ENCODE peak calls at places on chromosomes 7 and 10, in four cellular contexts. O is psoas muscle; Y is CD8-positive, alpha-beta T cell; U is iPS DF 6.9. X is an unnamed sample.

GRCh38 chr10:60042959-60043358 is 136.6 kb upstream of the CCDC6 start:
- DNase-seq in Y (no peak), U (no peak), O (no peak), X (no peak)

GRCh38 chr10:110844617-110844881 is 27.2 kb upstream of the PDCD4 start:
- DNase-seq in Y (no peak), O (no peak), U (no peak), X (no peak)

GRCh38 chr7:45181286-45181960 is 23.8 kb downstream of the RAMP3 start:
- DNase-seq in Y (no peak), U (no peak), O (peak; percentile 15), X (peak; percentile 15)

GRCh38 chr10:35912615-35913170 is 270.6 kb upstream of the FZD8 start:
- DNase-seq in Y (no peak), O (no peak), U (no peak), X (no peak)

GRCh38 chr7:105647591-105647990 is 66.3 kb upstream of the EFCAB10 start:
- DNase-seq in O (no peak), Y (no peak), U (no peak), X (no peak)

GRCh38 chr7:41870017-41870416 is 167.1 kb upstream of the INHBA start:
- DNase-seq in Y (no peak), U (no peak), O (no peak), X (no peak)

GRCh38 chr10:30639946-30640786 is 10.6 kb upstream of the LYZL2 start:
- DNase-seq in U (peak; percentile 37), O (no peak), Y (peak; percentile 10), X (no peak)

GRCh38 chr10:102611514-102612095 is 32.7 kb upstream of the TRIM8 start:
- DNase-seq in O (no peak), Y (no peak), U (no peak), X (no peak)

GRCh38 chr7:142890838-142891485 is 5.4 kb upstream of the TRPV6 start:
- DNase-seq in O (no peak), Y (no peak), U (no peak), X (no peak)

GRCh38 chr10:79018591-79019011 is 50.2 kb upstream of the ZMIZ1 start:
- DNase-seq in U (no peak), O (peak; percentile 72), Y (no peak), X (peak; percentile 40)

GRCh38 chr10:35487336-35488034 is 117.7 kb upstream of the GJD4 start:
- DNase-seq in U (no peak), Y (no peak), O (no peak), X (no peak)

GRCh38 chr10:129629911-129630310 is 162.9 kb downstream of the MGMT start:
- DNase-seq in O (no peak), U (no peak), Y (no peak), X (no peak)

GRCh38 chr10:22978287-22978686 is 50.4 kb downstream of the ARMC3 start:
- DNase-seq in O (no peak), Y (no peak), U (no peak), X (no peak)

GRCh38 chr7:3200504-3200903 is 100.5 kb upstream of the SDK1 start:
- DNase-seq in O (no peak), U (peak; percentile 33), Y (peak; percentile 7), X (no peak)

GRCh38 chr7:43700059-43700501 is 29.2 kb downstream of the COA1 start:
- DNase-seq in U (no peak), Y (no peak), O (no peak), X (no peak)

DNA sequence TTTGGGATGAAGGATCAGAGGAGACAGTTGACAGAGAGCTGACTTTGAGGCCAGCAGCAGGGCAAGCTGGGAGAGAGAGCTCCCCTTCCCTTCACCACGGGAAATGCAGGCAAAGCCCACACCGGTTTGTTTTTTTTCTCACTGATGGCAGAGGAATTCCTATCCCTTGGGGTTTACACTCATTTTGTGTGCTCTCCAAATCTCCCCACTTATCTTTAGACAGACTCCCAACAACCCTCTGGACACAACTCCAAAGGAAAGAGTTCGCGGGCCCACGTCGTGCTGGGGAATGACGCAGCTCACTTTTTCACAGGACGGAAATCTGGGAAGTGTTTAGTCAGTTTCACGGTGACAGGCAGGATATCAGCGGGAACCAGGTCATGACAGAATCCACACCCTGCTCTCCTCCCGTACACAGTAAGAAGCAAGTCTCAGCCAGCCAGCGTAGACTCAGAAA is 68.3 kb upstream of the FAM171A1 start:
- DNase-seq in O (no peak), Y (no peak), U (peak; percentile 13), X (no peak)
- H3K4me3 ChIP-seq in O (peak overlapping the region; percentile 49), Y (no peak overlapping the region), U (no peak overlapping the region), X (peak overlapping the region; percentile 27)

GRCh38 chr10:48656241-48656921 is 28.3 kb upstream of the WDFY4 start:
- DNase-seq in Y (peak; percentile 81), O (peak; percentile 95), U (peak; percentile 58), X (peak; percentile 96)
- H3K27ac ChIP-seq in Y (no peak overlapping the region), O (no peak overlapping the region), U (no peak overlapping the region), X (no peak overlapping the region)

GRCh38 chr7:129779602-129780256 is 168.2 kb downstream of the NRF1 start:
- DNase-seq in O (no peak), Y (no peak), U (no peak), X (peak; percentile 85)
- H3K4me3 ChIP-seq in O (peak overlapping the region; percentile 70), Y (peak overlapping the region; percentile 60), U (peak overlapping the region; percentile 89), X (peak overlapping the region; percentile 58)

GRCh38 chr10:89216056-89216455 is 8.9 kb upstream of the CH25H start:
- DNase-seq in O (no peak), U (no peak), Y (no peak), X (no peak)
- H3K27ac ChIP-seq in O (no peak overlapping the region), U (no peak overlapping the region), Y (no peak overlapping the region), X (no peak overlapping the region)

GRCh38 chr10:47296111-47296894 is 3.7 kb upstream of the GDF10 start:
- DNase-seq in Y (no peak), U (no peak), O (no peak), X (no peak)
- H3K4me3 ChIP-seq in Y (no peak overlapping the region), U (no peak overlapping the region), O (no peak overlapping the region), X (no peak overlapping the region)

GRCh38 chr7:17787257-17787656 is 153.0 kb downstream of the SNX13 start:
- DNase-seq in O (no peak), U (no peak), Y (no peak), X (no peak)

GRCh38 chr7:17781491-17782215 is 158.6 kb downstream of the SNX13 start:
- DNase-seq in O (no peak), U (no peak), Y (no peak), X (no peak)

GRCh38 chr7:17786314-17786852 is 153.9 kb downstream of the SNX13 start:
- DNase-seq in O (no peak), Y (no peak), U (no peak), X (no peak)

GRCh38 chr7:17779381-17779780 is 160.9 kb downstream of the SNX13 start:
- DNase-seq in O (no peak), Y (no peak), U (no peak), X (no peak)

GRCh38 chr7:17782216-17782549 is 158.1 kb downstream of the SNX13 start:
- DNase-seq in U (no peak), O (no peak), Y (no peak), X (no peak)
- H3K27ac ChIP-seq in U (no peak overlapping the region), O (no peak overlapping the region), Y (no peak overlapping the region), X (no peak overlapping the region)

GRCh38 chr10:51640120-51640819 is 59.1 kb downstream of the CSTF2T start:
- DNase-seq in Y (no peak), U (no peak), O (no peak), X (no peak)

GRCh38 chr10:51638737-51639136 is 60.7 kb downstream of the CSTF2T start:
- DNase-seq in Y (no peak), O (no peak), U (no peak), X (no peak)

GRCh38 chr10:51643734-51644133 is 55.7 kb downstream of the CSTF2T start:
- DNase-seq in Y (no peak), O (no peak), U (no peak), X (no peak)

GRCh38 chr10:51642591-51642990 is 56.8 kb downstream of the CSTF2T start:
- DNase-seq in Y (no peak), O (no peak), U (no peak), X (no peak)
- H3K4me3 ChIP-seq in Y (no peak overlapping the region), O (no peak overlapping the region), U (no peak overlapping the region), X (no peak overlapping the region)

GRCh38 chr7:77209479-77210139 is 10.0 kb upstream of the FGL2 start:
- DNase-seq in O (no peak), U (no peak), Y (no peak), X (no peak)
- H3K27ac ChIP-seq in O (no peak overlapping the region), U (no peak overlapping the region), Y (no peak overlapping the region), X (no peak overlapping the region)

X was measured in lower lobe of right lung.